ENCODE peak calls at places on chromosome X, in six cellular contexts. One of them, this sample, is unnamed.

GRCh38 chrX:580020-580419 is 50.6 kb upstream of the SHOX start:
- DNase-seq in upper lobe of left lung: no peak
- DNase-seq in stomach: no peak
- DNase-seq in GM12878: no peak
- DNase-seq in A549: peak
- DNase-seq in GM13976: no peak
- DNase-seq in this sample: no peak

GRCh38 chrX:13471269-13471668 is 98.1 kb upstream of the EGFL6 start:
- DNase-seq in upper lobe of left lung: no peak
- DNase-seq in stomach: no peak
- DNase-seq in A549: no peak
- DNase-seq in GM13976: no peak
- DNase-seq in GM12878: no peak
- DNase-seq in this sample: no peak

GRCh38 chrX:37644381-37645305 is 40.9 kb upstream of the XK start:
- DNase-seq in stomach: no peak
- DNase-seq in GM12878: no peak
- DNase-seq in GM13976: no peak
- DNase-seq in upper lobe of left lung: no peak
- DNase-seq in A549: no peak
- DNase-seq in this sample: no peak

GRCh38 chrX:149004936-149005335 is 500.2 kb downstream of the IDS start:
- DNase-seq in GM13976: no peak
- DNase-seq in GM12878: no peak
- DNase-seq in upper lobe of left lung: no peak
- DNase-seq in stomach: no peak
- DNase-seq in A549: no peak
- DNase-seq in this sample: no peak

GRCh38 chrX:15207384-15207783 is 62.5 kb downstream of the ASB9 start:
- DNase-seq in stomach: no peak
- DNase-seq in GM13976: no peak
- DNase-seq in GM12878: no peak
- DNase-seq in upper lobe of left lung: no peak
- DNase-seq in A549: no peak
- DNase-seq in this sample: no peak

GRCh38 chrX:50108264-50108663 is 92.5 kb downstream of the AKAP4 start:
- DNase-seq in stomach: no peak
- DNase-seq in GM12878: no peak
- DNase-seq in upper lobe of left lung: no peak
- DNase-seq in GM13976: no peak
- DNase-seq in A549: no peak
- DNase-seq in this sample: no peak

GRCh38 chrX:152832520-152832919 is 1.7 kb downstream of the NSDHL start:
- DNase-seq in GM13976: no peak
- DNase-seq in A549: no peak
- DNase-seq in upper lobe of left lung: no peak
- DNase-seq in stomach: no peak
- DNase-seq in GM12878: no peak
- DNase-seq in this sample: no peak

GRCh38 chrX:20414781-20415445 is 148.2 kb upstream of the RPS6KA3 start:
- DNase-seq in stomach: no peak
- DNase-seq in GM13976: no peak
- DNase-seq in GM12878: no peak
- DNase-seq in A549: no peak
- DNase-seq in upper lobe of left lung: no peak
- DNase-seq in this sample: no peak

GRCh38 chrX:28549839-28550238 is 37.4 kb upstream of the IL1RAPL1 start:
- DNase-seq in stomach: no peak
- DNase-seq in GM12878: no peak
- DNase-seq in A549: no peak
- DNase-seq in upper lobe of left lung: no peak
- DNase-seq in GM13976: no peak
- DNase-seq in this sample: no peak

GRCh38 chrX:40085714-40086113 is 12.0 kb downstream of the BCOR start:
- DNase-seq in GM12878: no peak
- DNase-seq in upper lobe of left lung: no peak
- DNase-seq in A549: no peak
- DNase-seq in GM13976: no peak
- DNase-seq in stomach: no peak
- DNase-seq in this sample: no peak

GRCh38 chrX:26653050-26653449 is 437.1 kb downstream of the MAGEB5 start:
- DNase-seq in GM12878: no peak
- DNase-seq in GM13976: no peak
- DNase-seq in stomach: no peak
- DNase-seq in A549: no peak
- DNase-seq in upper lobe of left lung: no peak
- DNase-seq in this sample: no peak

GRCh38 chrX:39582091-39582490 is 515.7 kb downstream of the BCOR start:
- DNase-seq in A549: peak
- DNase-seq in GM12878: no peak
- DNase-seq in stomach: peak
- DNase-seq in upper lobe of left lung: no peak
- DNase-seq in GM13976: no peak
- DNase-seq in this sample: no peak

GRCh38 chrX:141632124-141632523 is 42.6 kb downstream of the SPANXA2 start:
- DNase-seq in A549: no peak
- DNase-seq in upper lobe of left lung: no peak
- DNase-seq in GM13976: no peak
- DNase-seq in stomach: no peak
- DNase-seq in GM12878: no peak
- DNase-seq in this sample: no peak

GRCh38 chrX:19772306-19772705 is 115.1 kb downstream of the SH3KBP1 start:
- DNase-seq in upper lobe of left lung: no peak
- DNase-seq in stomach: no peak
- DNase-seq in GM13976: no peak
- DNase-seq in A549: no peak
- DNase-seq in GM12878: no peak
- DNase-seq in this sample: no peak

GRCh38 chrX:153411255-153411987 is at the start of gene ZFP92:
- DNase-seq in GM12878: no peak
- DNase-seq in GM13976: peak
- DNase-seq in upper lobe of left lung: peak
- DNase-seq in stomach: peak
- DNase-seq in A549: no peak
- DNase-seq in this sample: peak

GRCh38 chrX:129690435-129690834 is 35.7 kb upstream of the APLN start:
- DNase-seq in upper lobe of left lung: no peak
- DNase-seq in A549: no peak
- DNase-seq in GM12878: no peak
- DNase-seq in GM13976: no peak
- DNase-seq in stomach: no peak
- DNase-seq in this sample: no peak

GRCh38 chrX:145825896-145826295 is 8.3 kb downstream of the SLITRK2 start:
- DNase-seq in upper lobe of left lung: no peak
- DNase-seq in stomach: no peak
- DNase-seq in GM12878: no peak
- DNase-seq in GM13976: no peak
- DNase-seq in A549: peak
- DNase-seq in this sample: no peak
- TF ChIP-seq CTCF in upper lobe of left lung: no peak
- TF ChIP-seq CTCF in stomach: no peak
- TF ChIP-seq CTCF in GM12878: peak
- TF ChIP-seq CTCF in GM13976: no peak
- TF ChIP-seq CTCF in A549: peak
- TF ChIP-seq CTCF in this sample: no peak

DNA sequence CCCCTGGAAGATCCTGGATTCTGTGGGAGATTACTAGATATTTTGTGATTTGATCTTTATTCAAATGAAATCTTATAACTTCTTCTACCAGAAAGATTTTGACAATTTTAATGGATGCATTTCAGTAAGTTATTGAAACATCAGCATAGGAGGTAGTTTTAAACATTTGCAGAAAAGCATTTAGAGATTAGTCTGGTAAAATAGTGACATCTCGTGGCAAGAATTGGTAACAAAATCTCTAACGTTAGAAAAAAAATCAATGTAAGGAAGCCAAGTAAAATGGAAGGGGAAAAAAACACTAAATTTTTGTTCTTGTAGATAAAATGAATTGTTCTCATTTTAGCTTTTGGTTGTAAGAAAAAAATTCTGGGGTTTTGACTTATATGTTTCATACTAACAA is 73.3 kb downstream of the TASL start:
- DNase-seq in GM13976: peak
- DNase-seq in A549: peak
- DNase-seq in GM12878: peak
- DNase-seq in stomach: no peak
- DNase-seq in upper lobe of left lung: no peak
- DNase-seq in this sample: no peak
- TF ChIP-seq CTCF in GM13976: peak
- TF ChIP-seq CTCF in A549: peak
- TF ChIP-seq CTCF in GM12878: peak
- TF ChIP-seq CTCF in stomach: no peak
- TF ChIP-seq CTCF in upper lobe of left lung: peak
- TF ChIP-seq CTCF in this sample: no peak

GRCh38 chrX:134999469-134999868 is 8.7 kb downstream of the SMIM10 start:
- DNase-seq in upper lobe of left lung: no peak
- DNase-seq in GM12878: peak
- DNase-seq in GM13976: peak
- DNase-seq in stomach: no peak
- DNase-seq in A549: peak
- DNase-seq in this sample: no peak
- TF ChIP-seq CTCF in upper lobe of left lung: peak
- TF ChIP-seq CTCF in GM12878: peak
- TF ChIP-seq CTCF in GM13976: peak
- TF ChIP-seq CTCF in stomach: no peak
- TF ChIP-seq CTCF in A549: peak
- TF ChIP-seq CTCF in this sample: no peak

GRCh38 chrX:17637235-17637634 is 100.1 kb upstream of the SCML1 start:
- DNase-seq in A549: no peak
- DNase-seq in GM12878: no peak
- DNase-seq in GM13976: no peak
- DNase-seq in stomach: no peak
- DNase-seq in upper lobe of left lung: no peak
- DNase-seq in this sample: no peak
- TF ChIP-seq CTCF in A549: no peak
- TF ChIP-seq CTCF in GM12878: no peak
- TF ChIP-seq CTCF in GM13976: no peak
- TF ChIP-seq CTCF in stomach: no peak
- TF ChIP-seq CTCF in upper lobe of left lung: no peak
- TF ChIP-seq CTCF in this sample: no peak

GRCh38 chrX:21524008-21524407 is 134.1 kb downstream of the KLHL34 start:
- DNase-seq in GM13976: no peak
- DNase-seq in A549: no peak
- DNase-seq in GM12878: no peak
- DNase-seq in upper lobe of left lung: no peak
- DNase-seq in stomach: no peak
- DNase-seq in this sample: no peak

GRCh38 chrX:21528076-21528475 is 130.1 kb downstream of the KLHL34 start:
- DNase-seq in GM12878: no peak
- DNase-seq in upper lobe of left lung: no peak
- DNase-seq in A549: no peak
- DNase-seq in GM13976: no peak
- DNase-seq in stomach: no peak
- DNase-seq in this sample: no peak

DNA sequence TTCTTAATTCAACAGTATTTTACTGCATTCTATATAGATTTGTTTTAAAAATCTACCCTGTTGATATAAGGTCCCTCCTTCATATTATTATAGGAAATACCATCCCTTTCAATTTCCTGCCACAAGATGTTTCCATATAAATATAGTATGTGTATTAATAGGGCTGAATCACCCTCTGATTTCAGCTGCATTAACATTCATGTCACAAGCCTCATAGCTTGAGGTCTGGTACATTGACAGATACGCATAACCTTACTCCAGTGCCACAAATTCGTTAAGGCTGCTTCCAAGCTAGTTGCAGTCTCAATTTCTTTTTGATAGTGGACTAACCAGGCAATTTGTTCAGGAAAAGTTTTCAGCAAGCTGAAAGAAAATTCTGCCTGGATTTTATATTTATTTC is 128.4 kb downstream of the KLHL34 start:
- DNase-seq in upper lobe of left lung: no peak
- DNase-seq in GM13976: no peak
- DNase-seq in stomach: no peak
- DNase-seq in A549: no peak
- DNase-seq in GM12878: no peak
- DNase-seq in this sample: no peak
- TF ChIP-seq CTCF in upper lobe of left lung: no peak
- TF ChIP-seq CTCF in GM13976: no peak
- TF ChIP-seq CTCF in stomach: no peak
- TF ChIP-seq CTCF in A549: no peak
- TF ChIP-seq CTCF in GM12878: no peak
- TF ChIP-seq CTCF in this sample: no peak

DNA sequence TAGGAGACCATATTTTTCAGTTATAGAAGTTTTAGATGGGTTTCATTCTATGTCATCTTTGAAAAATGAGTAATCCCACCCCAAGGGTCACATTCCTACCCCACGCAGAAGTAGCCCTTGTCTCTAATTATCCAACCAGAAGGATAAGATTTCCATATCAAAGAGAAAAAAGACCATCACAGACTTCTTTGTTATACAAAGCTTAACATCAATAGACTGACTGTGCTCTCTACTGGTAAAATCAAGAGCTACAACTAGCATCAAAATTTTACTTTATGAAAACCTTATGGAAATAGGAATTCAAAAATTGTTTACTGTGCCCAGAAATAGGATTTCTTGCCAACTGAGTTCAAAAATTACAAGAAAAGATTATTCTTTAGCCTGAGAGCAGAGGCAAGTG is 24.9 kb downstream of the TNMD start:
- DNase-seq in GM12878: no peak
- DNase-seq in upper lobe of left lung: no peak
- DNase-seq in A549: no peak
- DNase-seq in GM13976: no peak
- DNase-seq in stomach: no peak
- DNase-seq in this sample: no peak
- TF ChIP-seq CTCF in GM12878: no peak
- TF ChIP-seq CTCF in upper lobe of left lung: no peak
- TF ChIP-seq CTCF in A549: peak
- TF ChIP-seq CTCF in GM13976: no peak
- TF ChIP-seq CTCF in stomach: no peak
- TF ChIP-seq CTCF in this sample: no peak

This sample was measured in CD4-positive, alpha-beta T cell.